ENCODE peak calls at places on chromosome 13, in four cellular contexts. C is adrenal gland, A is upper lobe of right lung, S is neuronal stem cell. V is an unnamed sample.

GRCh38 chr13:63344711-63345110 is 1929.1 kb upstream of the PCDH20 start:
- DNase-seq in C (no peak), A (no peak), S (no peak), V (no peak)

GRCh38 chr13:106560791-106561190 is 7.1 kb downstream of the ARGLU1 start:
- DNase-seq in C (no peak), A (no peak), S (no peak), V (no peak)

GRCh38 chr13:80340643-80341097 is 256 bp downstream of the SPRY2 start:
- DNase-seq in C (peak; percentile 67), A (no peak), S (no peak), V (no peak)

GRCh38 chr13:88649855-88650254 is 978.7 kb downstream of the SLITRK5 start:
- DNase-seq in C (no peak), A (no peak), S (no peak), V (no peak)

GRCh38 chr13:86684402-86684801 is 885.2 kb upstream of the SLITRK6 start:
- DNase-seq in C (no peak), A (no peak), S (no peak), V (no peak)

GRCh38 chr13:50403311-50403710 is 388.1 kb downstream of the KCNRG start:
- DNase-seq in C (no peak), A (no peak), S (no peak), V (no peak)

GRCh38 chr13:102233566-102234208 is 168.2 kb downstream of the FGF14 start:
- DNase-seq in C (no peak), A (no peak), S (no peak), V (no peak)

GRCh38 chr13:42011601-42012401 is 36.6 kb upstream of the DGKH start:
- DNase-seq in C (no peak), A (no peak), S (no peak), V (peak; percentile 47)

GRCh38 chr13:75537401-75538365 is at the start of gene COMMD6:
- DNase-seq in C (peak; percentile 84), A (peak; percentile 92), S (peak; percentile 80), V (peak; percentile 90)

GRCh38 chr13:27000686-27001085 is 170.9 kb downstream of the USP12 start:
- DNase-seq in C (no peak), A (no peak), S (no peak), V (no peak)

GRCh38 chr13:25375727-25376358 is 4.1 kb downstream of the ATP8A2 start:
- DNase-seq in C (no peak), A (no peak), S (peak; percentile 46), V (no peak)

DNA sequence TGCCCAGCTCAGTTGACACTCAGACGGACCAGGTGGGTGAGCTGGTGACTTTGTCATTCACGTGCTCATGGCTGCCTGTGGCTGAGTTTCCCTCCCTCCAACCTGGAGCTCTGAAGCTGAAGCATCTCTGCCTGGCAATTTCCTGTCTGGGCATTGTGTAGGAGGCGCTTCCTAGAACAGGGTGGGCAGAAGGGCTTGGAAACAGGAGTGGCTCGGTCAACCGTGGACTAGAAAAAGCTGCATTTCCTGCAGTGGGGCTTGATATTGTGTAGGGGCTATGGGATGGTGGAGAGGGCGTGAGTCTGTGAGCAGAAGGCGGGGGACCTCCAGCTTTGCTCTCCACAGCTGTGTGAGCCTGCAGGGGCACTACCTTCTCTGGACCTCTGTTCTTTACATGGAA is 278.3 kb downstream of the TEX29 start:
- DNase-seq in C (no peak), A (peak; percentile 29), S (no peak), V (no peak)
- H3K4me3 ChIP-seq in C (no peak overlapping the region), A (no peak overlapping the region), S (no peak overlapping the region), V (no peak overlapping the region)

GRCh38 chr13:70107125-70107497 is 515 bp upstream of the ATXN8OS start:
- DNase-seq in C (no peak), A (no peak), S (no peak), V (no peak)

GRCh38 chr13:70108276-70108845 is at the start of gene KLHL1:
- DNase-seq in C (no peak), A (no peak), S (no peak), V (no peak)

GRCh38 chr13:70104481-70104880 is 3.1 kb upstream of the ATXN8OS start:
- DNase-seq in C (no peak), A (no peak), S (no peak), V (no peak)

DNA sequence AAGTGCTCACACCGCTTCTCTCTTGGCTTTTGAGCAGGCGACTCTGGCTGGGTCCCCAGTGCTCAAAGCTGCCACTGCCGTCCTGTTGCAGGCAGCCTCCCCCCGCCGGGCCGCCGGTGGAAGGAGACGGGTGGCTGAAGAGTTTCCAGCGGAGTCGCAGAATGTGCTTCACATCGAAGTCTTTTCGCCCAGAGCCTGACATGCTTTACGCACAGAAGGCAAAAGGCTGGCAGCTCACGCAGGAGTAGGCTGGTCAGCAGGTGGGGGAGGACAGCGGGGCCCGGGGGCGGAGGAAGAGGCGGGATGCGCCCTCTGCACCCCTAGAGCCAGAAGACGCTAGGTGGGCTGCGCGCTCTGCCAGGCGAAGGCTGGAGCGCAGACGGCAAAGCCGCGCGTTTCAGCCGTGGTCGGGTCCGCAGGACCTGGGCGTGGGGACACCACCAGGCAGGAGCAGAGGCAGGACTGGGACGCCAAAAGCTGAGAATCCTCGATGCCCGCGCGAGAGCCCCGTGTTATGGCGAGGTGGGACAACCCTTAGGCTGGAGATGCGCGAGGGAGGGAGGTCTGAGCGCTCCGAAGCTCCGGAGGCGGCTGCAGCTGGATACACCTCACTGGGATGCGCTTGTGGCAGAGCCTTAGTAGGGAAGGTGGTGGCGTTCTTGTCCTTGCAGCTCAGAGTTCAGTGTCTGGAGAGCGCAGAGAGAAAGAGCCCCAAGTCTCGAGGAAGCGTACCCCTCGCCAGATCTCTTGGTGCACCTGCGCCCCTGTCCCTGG is at the start of gene ATXN8OS:
- DNase-seq in C (no peak), A (no peak), S (peak; percentile 23), V (peak; percentile 31)
- H3K27ac ChIP-seq in C (no peak within 1 kb of the TSS), A (no peak within 1 kb of the TSS), S (no peak within 1 kb of the TSS), V (no peak within 1 kb of the TSS)

DNA sequence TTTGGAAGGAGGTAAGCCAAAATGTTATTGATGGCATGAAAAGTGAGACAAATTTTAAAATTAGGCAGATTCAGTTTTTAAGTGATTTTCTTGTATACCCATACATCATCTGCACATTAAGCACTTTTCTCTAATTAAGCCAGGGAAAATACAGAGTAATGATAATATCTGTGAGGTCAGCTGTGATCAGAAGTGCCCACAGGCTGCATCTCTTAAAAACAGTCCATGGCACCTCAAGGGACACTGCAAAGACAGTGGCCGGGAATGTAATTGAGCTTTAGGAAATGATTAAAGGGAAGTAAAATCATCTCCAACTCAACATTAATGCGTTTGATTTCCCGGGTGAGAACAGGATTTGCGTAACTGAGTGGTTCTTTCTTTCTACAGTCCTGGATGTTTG is 2.0 kb downstream of the COL4A1 start:
- DNase-seq in C (no peak), A (no peak), S (no peak), V (no peak)
- H3K4me3 ChIP-seq in C (peak overlapping the region; percentile 4), A (peak overlapping the region; percentile 71), S (no peak overlapping the region), V (peak overlapping the region; percentile 78)

GRCh38 chr13:108919036-108919907 is 289.9 kb downstream of the MYO16 start:
- DNase-seq in C (peak; percentile 66), A (no peak), S (no peak), V (no peak)

GRCh38 chr13:108915095-108915633 is 285.8 kb downstream of the MYO16 start:
- DNase-seq in C (peak; percentile 70), A (no peak), S (no peak), V (no peak)

GRCh38 chr13:108915634-108916497 is 286.5 kb downstream of the MYO16 start:
- DNase-seq in C (peak; percentile 98), A (peak; percentile 90), S (no peak), V (peak; percentile 87)

GRCh38 chr13:108920137-108920536 is 290.7 kb downstream of the MYO16 start:
- DNase-seq in C (no peak), A (no peak), S (no peak), V (no peak)

GRCh38 chr13:108917581-108917980 is 288.2 kb downstream of the MYO16 start:
- DNase-seq in C (no peak), A (no peak), S (no peak), V (no peak)
- H3K27ac ChIP-seq in C (peak overlapping the region; percentile 96), A (no peak overlapping the region), S (no peak overlapping the region), V (no peak overlapping the region)

GRCh38 chr13:43128504-43128929 is 105.1 kb downstream of the DNAJC15 start:
- DNase-seq in C (no peak), A (no peak), S (no peak), V (peak; percentile 48)
- H3K4me3 ChIP-seq in C (no peak overlapping the region), A (peak overlapping the region; percentile 19), S (no peak overlapping the region), V (no peak overlapping the region)

GRCh38 chr13:113817860-113818691 is 45.8 kb downstream of the GAS6 start:
- DNase-seq in C (no peak), A (no peak), S (no peak), V (peak; percentile 61)
- H3K27ac ChIP-seq in C (peak overlapping the region; percentile 26), A (peak overlapping the region; percentile 36), S (no peak overlapping the region), V (peak overlapping the region; percentile 46)

DNA sequence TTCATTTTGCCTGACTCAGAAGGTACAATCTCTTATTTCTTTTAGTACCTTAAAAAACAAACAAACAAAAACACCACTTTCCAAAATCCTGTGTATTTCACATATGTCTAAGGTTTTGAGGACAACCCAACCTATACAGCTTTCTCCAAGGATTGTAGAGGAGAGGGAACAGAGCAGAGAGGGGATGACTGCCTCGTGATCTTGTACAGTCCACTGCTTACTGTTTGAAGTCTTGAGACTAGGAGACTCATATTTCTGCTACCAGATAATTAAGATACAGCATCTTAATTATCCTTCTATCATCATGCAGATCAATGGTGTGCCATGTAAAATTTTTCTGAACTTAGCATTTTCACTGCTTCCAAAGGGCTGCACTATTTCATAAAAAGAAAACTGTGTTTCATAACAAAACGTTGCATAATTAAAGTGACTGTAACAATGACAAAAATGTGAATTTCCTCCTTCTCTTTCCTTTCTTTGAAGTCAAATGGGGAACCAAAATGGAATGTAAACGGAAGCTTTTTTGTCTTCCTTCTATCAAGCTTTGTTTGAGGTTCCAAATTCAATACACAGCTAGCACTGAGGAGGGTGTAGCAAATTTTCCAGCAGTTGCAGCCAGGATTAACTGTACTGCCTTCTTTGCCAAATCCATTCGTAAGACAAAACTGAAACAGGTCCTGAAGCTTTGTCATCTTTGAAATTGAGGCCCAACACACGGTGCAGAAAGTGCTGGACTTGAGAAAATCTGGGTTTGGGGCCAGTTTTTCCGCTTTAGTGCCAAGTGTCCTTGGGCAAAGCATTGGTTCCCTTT is 34.8 kb upstream of the RCBTB2 start:
- DNase-seq in C (peak; percentile 78), A (no peak), S (no peak), V (peak; percentile 62)
- H3K4me3 ChIP-seq in C (no peak overlapping the region), A (no peak overlapping the region), S (no peak overlapping the region), V (no peak overlapping the region)